ENCODE peak calls at places on chromosomes 2 and 18, in nine cellular contexts. One of them, this sample, is unnamed.

GRCh38 chr2:45836316-45836715 is 184.8 kb downstream of the PRKCE start:
- DNase-seq in adrenal gland: no peak
- DNase-seq in CD8-positive, alpha-beta T cell: no peak
- DNase-seq in foreskin fibroblast: no peak
- DNase-seq in AG10803: no peak
- DNase-seq in heart left ventricle: no peak
- DNase-seq in Panc1: no peak
- DNase-seq in astrocyte of the spinal cord: no peak
- DNase-seq in stomach: no peak
- DNase-seq in this sample: no peak

GRCh38 chr2:120729410-120730052 is 6.1 kb upstream of the GLI2 start:
- DNase-seq in adrenal gland: no peak
- DNase-seq in foreskin fibroblast: peak
- DNase-seq in CD8-positive, alpha-beta T cell: no peak
- DNase-seq in astrocyte of the spinal cord: peak
- DNase-seq in stomach: no peak
- DNase-seq in AG10803: peak
- DNase-seq in heart left ventricle: no peak
- DNase-seq in Panc1: no peak
- DNase-seq in this sample: no peak

GRCh38 chr2:223041527-223042109 is 10.4 kb upstream of the KCNE4 start:
- DNase-seq in foreskin fibroblast: peak
- DNase-seq in heart left ventricle: peak
- DNase-seq in AG10803: peak
- DNase-seq in CD8-positive, alpha-beta T cell: no peak
- DNase-seq in stomach: peak
- DNase-seq in Panc1: peak
- DNase-seq in adrenal gland: peak
- DNase-seq in astrocyte of the spinal cord: peak
- DNase-seq in this sample: peak

GRCh38 chr2:15042824-15043223 is 410.3 kb downstream of the LRATD1 start:
- DNase-seq in adrenal gland: no peak
- DNase-seq in CD8-positive, alpha-beta T cell: no peak
- DNase-seq in stomach: peak
- DNase-seq in AG10803: peak
- DNase-seq in heart left ventricle: no peak
- DNase-seq in foreskin fibroblast: no peak
- DNase-seq in Panc1: no peak
- DNase-seq in astrocyte of the spinal cord: peak
- DNase-seq in this sample: no peak

GRCh38 chr2:66509326-66509811 is 74.4 kb downstream of the MEIS1 start:
- DNase-seq in AG10803: peak
- DNase-seq in adrenal gland: no peak
- DNase-seq in foreskin fibroblast: no peak
- DNase-seq in stomach: no peak
- DNase-seq in CD8-positive, alpha-beta T cell: no peak
- DNase-seq in heart left ventricle: no peak
- DNase-seq in astrocyte of the spinal cord: peak
- DNase-seq in Panc1: no peak
- DNase-seq in this sample: no peak

GRCh38 chr2:183803596-183803995 is 679.4 kb downstream of the NUP35 start:
- DNase-seq in stomach: no peak
- DNase-seq in foreskin fibroblast: no peak
- DNase-seq in CD8-positive, alpha-beta T cell: no peak
- DNase-seq in AG10803: no peak
- DNase-seq in Panc1: no peak
- DNase-seq in heart left ventricle: no peak
- DNase-seq in adrenal gland: no peak
- DNase-seq in astrocyte of the spinal cord: no peak
- DNase-seq in this sample: no peak

GRCh38 chr2:21042958-21043743 is 722 bp downstream of the APOB start:
- DNase-seq in adrenal gland: peak
- DNase-seq in heart left ventricle: peak
- DNase-seq in Panc1: peak
- DNase-seq in astrocyte of the spinal cord: peak
- DNase-seq in foreskin fibroblast: peak
- DNase-seq in stomach: peak
- DNase-seq in CD8-positive, alpha-beta T cell: peak
- DNase-seq in AG10803: peak
- DNase-seq in this sample: peak

GRCh38 chr2:143533846-143534245 is 404.6 kb downstream of the ARHGAP15 start:
- DNase-seq in astrocyte of the spinal cord: no peak
- DNase-seq in AG10803: no peak
- DNase-seq in heart left ventricle: no peak
- DNase-seq in adrenal gland: no peak
- DNase-seq in foreskin fibroblast: no peak
- DNase-seq in Panc1: no peak
- DNase-seq in stomach: no peak
- DNase-seq in CD8-positive, alpha-beta T cell: no peak
- DNase-seq in this sample: no peak

GRCh38 chr18:47036298-47036874 is 965 bp upstream of the ELOA2 start:
- DNase-seq in astrocyte of the spinal cord: peak
- DNase-seq in heart left ventricle: no peak
- DNase-seq in foreskin fibroblast: peak
- DNase-seq in CD8-positive, alpha-beta T cell: no peak
- DNase-seq in stomach: no peak
- DNase-seq in Panc1: peak
- DNase-seq in AG10803: peak
- DNase-seq in adrenal gland: peak
- DNase-seq in this sample: peak

GRCh38 chr18:12904012-12904516 is 20.0 kb upstream of the PTPN2 start:
- DNase-seq in adrenal gland: peak
- DNase-seq in heart left ventricle: peak
- DNase-seq in AG10803: no peak
- DNase-seq in stomach: no peak
- DNase-seq in foreskin fibroblast: no peak
- DNase-seq in Panc1: no peak
- DNase-seq in astrocyte of the spinal cord: no peak
- DNase-seq in CD8-positive, alpha-beta T cell: no peak
- DNase-seq in this sample: no peak

GRCh38 chr2:161426788-161427412 is 10.8 kb downstream of the TBR1 start:
- DNase-seq in heart left ventricle: no peak
- DNase-seq in foreskin fibroblast: no peak
- DNase-seq in astrocyte of the spinal cord: peak
- DNase-seq in adrenal gland: no peak
- DNase-seq in stomach: no peak
- DNase-seq in CD8-positive, alpha-beta T cell: no peak
- DNase-seq in Panc1: no peak
- DNase-seq in AG10803: peak
- DNase-seq in this sample: peak

GRCh38 chr18:36862182-36862581 is 33.3 kb downstream of the KIAA1328 start:
- DNase-seq in Panc1: no peak
- DNase-seq in stomach: no peak
- DNase-seq in CD8-positive, alpha-beta T cell: no peak
- DNase-seq in AG10803: no peak
- DNase-seq in astrocyte of the spinal cord: no peak
- DNase-seq in foreskin fibroblast: no peak
- DNase-seq in adrenal gland: no peak
- DNase-seq in heart left ventricle: no peak
- DNase-seq in this sample: no peak

GRCh38 chr2:194556639-194557038 is 1100.4 kb upstream of the SLC39A10 start:
- DNase-seq in stomach: no peak
- DNase-seq in foreskin fibroblast: no peak
- DNase-seq in AG10803: no peak
- DNase-seq in Panc1: no peak
- DNase-seq in CD8-positive, alpha-beta T cell: no peak
- DNase-seq in heart left ventricle: no peak
- DNase-seq in adrenal gland: no peak
- DNase-seq in astrocyte of the spinal cord: no peak
- DNase-seq in this sample: no peak

GRCh38 chr2:236242057-236242495 is 22.1 kb downstream of the ASB18 start:
- DNase-seq in adrenal gland: no peak
- DNase-seq in heart left ventricle: no peak
- DNase-seq in CD8-positive, alpha-beta T cell: no peak
- DNase-seq in stomach: no peak
- DNase-seq in AG10803: no peak
- DNase-seq in astrocyte of the spinal cord: no peak
- DNase-seq in Panc1: no peak
- DNase-seq in foreskin fibroblast: no peak
- DNase-seq in this sample: no peak

GRCh38 chr2:43340066-43340465 is 113.7 kb upstream of the ZFP36L2 start:
- DNase-seq in CD8-positive, alpha-beta T cell: no peak
- DNase-seq in heart left ventricle: no peak
- DNase-seq in Panc1: no peak
- DNase-seq in stomach: no peak
- DNase-seq in adrenal gland: no peak
- DNase-seq in AG10803: peak
- DNase-seq in astrocyte of the spinal cord: no peak
- DNase-seq in foreskin fibroblast: peak
- DNase-seq in this sample: no peak

GRCh38 chr2:25119263-25119662 is 49.1 kb downstream of the POMC start:
- DNase-seq in heart left ventricle: no peak
- DNase-seq in AG10803: no peak
- DNase-seq in astrocyte of the spinal cord: no peak
- DNase-seq in CD8-positive, alpha-beta T cell: no peak
- DNase-seq in stomach: no peak
- DNase-seq in Panc1: no peak
- DNase-seq in foreskin fibroblast: no peak
- DNase-seq in adrenal gland: no peak
- DNase-seq in this sample: no peak

GRCh38 chr2:158754303-158754611 is 40.9 kb upstream of the DAPL1 start:
- DNase-seq in stomach: no peak
- DNase-seq in Panc1: no peak
- DNase-seq in CD8-positive, alpha-beta T cell: no peak
- DNase-seq in heart left ventricle: no peak
- DNase-seq in astrocyte of the spinal cord: no peak
- DNase-seq in AG10803: no peak
- DNase-seq in adrenal gland: no peak
- DNase-seq in foreskin fibroblast: no peak
- DNase-seq in this sample: no peak
- TF ChIP-seq CTCF in stomach: no peak
- TF ChIP-seq CTCF in Panc1: peak
- TF ChIP-seq CTCF in CD8-positive, alpha-beta T cell: peak
- TF ChIP-seq CTCF in heart left ventricle: no peak
- TF ChIP-seq CTCF in astrocyte of the spinal cord: no peak
- TF ChIP-seq CTCF in AG10803: no peak
- TF ChIP-seq CTCF in adrenal gland: no peak
- TF ChIP-seq CTCF in foreskin fibroblast: no peak
- TF ChIP-seq CTCF in this sample: peak

DNA sequence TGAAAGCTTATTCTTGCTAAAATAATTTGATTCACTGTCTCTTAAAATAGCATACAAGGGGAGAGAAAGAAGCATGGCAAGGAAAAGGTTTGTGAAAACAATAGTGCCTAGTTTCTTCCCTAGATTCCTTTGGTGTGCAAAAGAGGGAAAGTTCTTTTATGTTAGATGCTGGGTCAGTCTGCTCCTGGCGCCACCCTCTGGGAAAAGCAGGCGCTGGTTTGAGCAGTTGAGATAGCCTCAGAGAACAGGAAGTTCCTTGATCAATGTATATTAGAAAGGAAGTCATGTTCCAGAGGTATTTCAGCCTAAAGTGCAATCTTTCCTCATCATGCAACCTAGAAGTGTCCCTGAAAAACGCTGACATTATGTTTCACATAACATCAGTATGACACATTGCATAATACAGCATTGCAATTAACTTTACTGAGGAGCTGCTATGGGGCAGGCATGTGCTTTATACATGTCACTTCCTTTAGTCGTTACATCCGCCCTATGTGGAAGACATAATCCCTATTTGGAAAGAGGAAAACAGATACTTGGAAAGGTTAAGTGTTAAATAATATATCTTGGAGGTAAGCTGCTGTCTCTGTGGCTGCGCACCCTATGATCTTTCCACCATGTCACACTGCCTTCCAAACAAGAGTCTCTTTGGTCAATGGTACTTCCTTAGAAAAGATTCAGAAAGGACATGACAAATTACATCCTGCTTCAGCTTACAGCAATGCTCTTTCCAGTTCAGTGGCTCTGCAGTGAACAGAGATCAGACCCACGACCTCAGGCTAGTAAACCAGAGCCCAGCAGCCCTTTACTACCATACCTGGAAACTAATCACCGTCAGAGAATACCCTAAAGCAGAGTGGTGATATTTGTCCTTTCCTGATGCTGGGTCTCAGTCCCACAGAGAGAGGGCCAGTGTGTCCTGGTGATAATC is 369.7 kb downstream of the RAD51AP2 start:
- DNase-seq in adrenal gland: peak
- DNase-seq in stomach: peak
- DNase-seq in astrocyte of the spinal cord: peak
- DNase-seq in AG10803: peak
- DNase-seq in heart left ventricle: no peak
- DNase-seq in Panc1: no peak
- DNase-seq in CD8-positive, alpha-beta T cell: no peak
- DNase-seq in foreskin fibroblast: peak
- DNase-seq in this sample: peak
- TF ChIP-seq CTCF in adrenal gland: no peak
- TF ChIP-seq CTCF in stomach: no peak
- TF ChIP-seq CTCF in astrocyte of the spinal cord: peak
- TF ChIP-seq CTCF in AG10803: peak
- TF ChIP-seq CTCF in heart left ventricle: no peak
- TF ChIP-seq CTCF in Panc1: peak
- TF ChIP-seq CTCF in CD8-positive, alpha-beta T cell: no peak
- TF ChIP-seq CTCF in foreskin fibroblast: peak
- TF ChIP-seq CTCF in this sample: peak

DNA sequence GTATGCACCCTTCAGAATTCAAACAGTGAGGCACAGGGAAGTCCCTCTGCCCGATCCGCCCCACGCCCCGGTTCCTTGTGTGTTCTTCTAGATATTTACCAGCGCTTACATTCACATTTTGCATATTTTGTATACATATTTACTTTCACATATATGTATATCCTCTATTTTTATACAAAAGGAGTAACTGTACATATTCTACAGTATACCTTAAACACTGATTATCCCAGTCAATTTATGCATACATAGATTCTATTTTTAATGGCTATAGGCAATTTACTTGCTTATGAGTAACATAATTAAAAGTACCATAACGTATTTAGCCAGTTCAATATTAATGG is 309 bp upstream of the DUSP11 start:
- DNase-seq in AG10803: no peak
- DNase-seq in Panc1: no peak
- DNase-seq in adrenal gland: no peak
- DNase-seq in heart left ventricle: no peak
- DNase-seq in foreskin fibroblast: no peak
- DNase-seq in astrocyte of the spinal cord: no peak
- DNase-seq in CD8-positive, alpha-beta T cell: no peak
- DNase-seq in stomach: no peak
- DNase-seq in this sample: no peak
- TF ChIP-seq CTCF in AG10803: no peak
- TF ChIP-seq CTCF in Panc1: peak
- TF ChIP-seq CTCF in adrenal gland: no peak
- TF ChIP-seq CTCF in heart left ventricle: no peak
- TF ChIP-seq CTCF in foreskin fibroblast: no peak
- TF ChIP-seq CTCF in astrocyte of the spinal cord: no peak
- TF ChIP-seq CTCF in CD8-positive, alpha-beta T cell: no peak
- TF ChIP-seq CTCF in stomach: no peak
- TF ChIP-seq CTCF in this sample: no peak

GRCh38 chr2:172395503-172395902 is 31.9 kb upstream of the ITGA6 start:
- DNase-seq in heart left ventricle: peak
- DNase-seq in CD8-positive, alpha-beta T cell: no peak
- DNase-seq in astrocyte of the spinal cord: no peak
- DNase-seq in foreskin fibroblast: no peak
- DNase-seq in AG10803: no peak
- DNase-seq in adrenal gland: no peak
- DNase-seq in Panc1: no peak
- DNase-seq in stomach: no peak
- DNase-seq in this sample: no peak
- TF ChIP-seq CTCF in heart left ventricle: no peak
- TF ChIP-seq CTCF in CD8-positive, alpha-beta T cell: no peak
- TF ChIP-seq CTCF in astrocyte of the spinal cord: no peak
- TF ChIP-seq CTCF in foreskin fibroblast: no peak
- TF ChIP-seq CTCF in AG10803: no peak
- TF ChIP-seq CTCF in adrenal gland: no peak
- TF ChIP-seq CTCF in Panc1: no peak
- TF ChIP-seq CTCF in stomach: no peak
- TF ChIP-seq CTCF in this sample: no peak

This sample was measured in neural crest cell.